ENCODE peak calls at places on chromosome 21, in nine cellular contexts. E is mucosa of gallbladder; W is CD8-positive, alpha-beta memory T cell; L is NCI-H69; C is activated CD4-positive, alpha-beta memory T cell treated with anti-CD3 and anti-CD28 coated beads, Interleukin-2, amount 10 ng/mL, durations not matched to agents 7 days and 5 days; P is NCI-H1048; A is neural progenitor cell; Z is RWPE1; B is GM04504. U is an unnamed sample.

GRCh38 chr21:41023936-41024335 is 144.0 kb upstream of the BACE2 start:
- DNase-seq in E (no peak), W (no peak), L (no peak), C (no peak), P (no peak), A (no peak), Z (no peak), B (no peak), U (no peak)

GRCh38 chr21:27108228-27108627 is 141.3 kb upstream of the ADAMTS5 start:
- DNase-seq in E (no peak), W (no peak), L (no peak), C (no peak), P (no peak), A (no peak), Z (no peak), B (no peak), U (peak; percentile 25)

GRCh38 chr21:36323032-36323431 is 3.0 kb downstream of the MORC3 start:
- DNase-seq in E (no peak), W (no peak), L (peak; percentile 62), C (no peak), P (no peak), A (no peak), Z (no peak), B (no peak), U (no peak)

GRCh38 chr21:37416914-37417313 is 50.3 kb downstream of the DYRK1A start:
- DNase-seq in E (no peak), W (no peak), L (no peak), C (no peak), P (no peak), A (no peak), Z (no peak), B (no peak), U (no peak)

GRCh38 chr21:16492892-16493291 is 763.1 kb downstream of the USP25 start:
- DNase-seq in E (no peak), W (no peak), L (no peak), C (no peak), P (no peak), A (no peak), Z (no peak), B (no peak), U (no peak)

GRCh38 chr21:39660596-39660995 is 47.9 kb downstream of the B3GALT5 start:
- DNase-seq in E (peak; percentile 74), W (no peak), L (peak; percentile 71), C (no peak), P (no peak), A (peak; percentile 25), Z (peak; percentile 23), B (peak; percentile 59), U (peak; percentile 48)

GRCh38 chr21:36381841-36382589 is 3.2 kb upstream of the CHAF1B start:
- DNase-seq in E (no peak), W (no peak), L (peak; percentile 37), C (no peak), P (no peak), A (no peak), Z (peak; percentile 20), B (no peak), U (no peak)

GRCh38 chr21:31351438-31351837 is 7.4 kb upstream of the TIAM1 start:
- DNase-seq in E (no peak), W (no peak), L (peak; percentile 69), C (no peak), P (no peak), A (no peak), Z (peak; percentile 87), B (no peak), U (no peak)

GRCh38 chr21:44495641-44496040 is 40.3 kb downstream of the LRRC3 start:
- DNase-seq in E (no peak), W (no peak), L (no peak), C (no peak), P (no peak), A (no peak), Z (no peak), B (no peak), U (no peak)

GRCh38 chr21:34582506-34583150 is 32.3 kb downstream of the RCAN1 start:
- DNase-seq in E (no peak), W (no peak), L (peak; percentile 55), C (no peak), P (no peak), A (peak; percentile 55), Z (peak; percentile 35), B (peak; percentile 32), U (no peak)

GRCh38 chr21:41847066-41847804 is 31.9 kb downstream of the PRDM15 start:
- DNase-seq in E (no peak), W (no peak), L (no peak), C (no peak), P (no peak), A (peak; percentile 41), Z (no peak), B (peak; percentile 9), U (no peak)

GRCh38 chr21:37958493-37958892 is 42.2 kb upstream of the KCNJ6 start:
- DNase-seq in E (no peak), W (no peak), L (no peak), C (no peak), P (no peak), A (no peak), Z (no peak), B (no peak), U (no peak)

GRCh38 chr21:41207401-41208388 is 39.7 kb downstream of the BACE2 start:
- DNase-seq in E (peak; percentile 59), W (peak; percentile 1), L (peak; percentile 52), C (peak; percentile 27), P (no peak), A (no peak), Z (no peak), B (peak; percentile 13), U (peak; percentile 8)

GRCh38 chr21:33212159-33212851 is 17.4 kb upstream of the IFNAR2 start:
- DNase-seq in E (peak; percentile 21), W (peak; percentile 37), L (no peak), C (no peak), P (no peak), A (no peak), Z (no peak), B (no peak), U (peak; percentile 14)

GRCh38 chr21:37753122-37753599 is 163.1 kb downstream of the KCNJ6 start:
- DNase-seq in E (no peak), W (no peak), L (no peak), C (no peak), P (no peak), A (no peak), Z (no peak), B (no peak), U (no peak)